ENCODE peak calls at places on chromosome 9, in six cellular contexts. One of them, this sample, is unnamed.
A peak's percentile ranks its signal among the peaks of the same experiment; 100 is the strongest.

GRCh38 chr9:129318121-129319075 is 140.3 kb upstream of the IER5L start:
- DNase-seq in activated CD4-positive, alpha-beta T cell treated with anti-CD3 and anti-CD28 coated beads, Interleukin-2, amount 50 U/mL, for 1 hour: no peak
- DNase-seq in LHCN-M2: no peak
- DNase-seq in Jurkat, Clone E6-1: no peak
- DNase-seq in A549: no peak
- DNase-seq in NCI-H460: no peak
- DNase-seq in this sample: no peak

GRCh38 chr9:113978954-113979712 is 99.0 kb downstream of the AMBP start:
- DNase-seq in activated CD4-positive, alpha-beta T cell treated with anti-CD3 and anti-CD28 coated beads, Interleukin-2, amount 50 U/mL, for 1 hour: no peak
- DNase-seq in LHCN-M2: no peak
- DNase-seq in Jurkat, Clone E6-1: no peak
- DNase-seq in A549: no peak
- DNase-seq in NCI-H460: no peak
- DNase-seq in this sample: no peak

GRCh38 chr9:97617939-97618416 is 15.2 kb downstream of the TSTD2 start:
- DNase-seq in activated CD4-positive, alpha-beta T cell treated with anti-CD3 and anti-CD28 coated beads, Interleukin-2, amount 50 U/mL, for 1 hour: no peak
- DNase-seq in LHCN-M2: no peak
- DNase-seq in Jurkat, Clone E6-1: no peak
- DNase-seq in A549: no peak
- DNase-seq in NCI-H460: no peak
- DNase-seq in this sample: no peak

GRCh38 chr9:77793909-77794308 is 145.8 kb upstream of the GNA14 start:
- DNase-seq in activated CD4-positive, alpha-beta T cell treated with anti-CD3 and anti-CD28 coated beads, Interleukin-2, amount 50 U/mL, for 1 hour: no peak
- DNase-seq in LHCN-M2: peak; percentile 78
- DNase-seq in Jurkat, Clone E6-1: no peak
- DNase-seq in A549: no peak
- DNase-seq in NCI-H460: peak; percentile 84
- DNase-seq in this sample: no peak

GRCh38 chr9:28079677-28080076 is 506.4 kb upstream of the C9orf72 start:
- DNase-seq in activated CD4-positive, alpha-beta T cell treated with anti-CD3 and anti-CD28 coated beads, Interleukin-2, amount 50 U/mL, for 1 hour: no peak
- DNase-seq in LHCN-M2: no peak
- DNase-seq in Jurkat, Clone E6-1: no peak
- DNase-seq in A549: no peak
- DNase-seq in NCI-H460: no peak
- DNase-seq in this sample: no peak

GRCh38 chr9:114798793-114799427 is 6.9 kb downstream of the TNFSF15 start:
- DNase-seq in activated CD4-positive, alpha-beta T cell treated with anti-CD3 and anti-CD28 coated beads, Interleukin-2, amount 50 U/mL, for 1 hour: no peak
- DNase-seq in LHCN-M2: no peak
- DNase-seq in Jurkat, Clone E6-1: no peak
- DNase-seq in A549: no peak
- DNase-seq in NCI-H460: no peak
- DNase-seq in this sample: no peak

GRCh38 chr9:2319421-2319820 is 302.2 kb upstream of the VLDLR start:
- DNase-seq in activated CD4-positive, alpha-beta T cell treated with anti-CD3 and anti-CD28 coated beads, Interleukin-2, amount 50 U/mL, for 1 hour: no peak
- DNase-seq in LHCN-M2: no peak
- DNase-seq in Jurkat, Clone E6-1: no peak
- DNase-seq in A549: no peak
- DNase-seq in NCI-H460: no peak
- DNase-seq in this sample: no peak

GRCh38 chr9:7259544-7260241 is 501.9 kb downstream of the KDM4C start:
- DNase-seq in activated CD4-positive, alpha-beta T cell treated with anti-CD3 and anti-CD28 coated beads, Interleukin-2, amount 50 U/mL, for 1 hour: no peak
- DNase-seq in LHCN-M2: no peak
- DNase-seq in Jurkat, Clone E6-1: no peak
- DNase-seq in A549: no peak
- DNase-seq in NCI-H460: no peak
- DNase-seq in this sample: no peak

GRCh38 chr9:3906437-3907213 is 380.8 kb upstream of the RFX3 start:
- DNase-seq in activated CD4-positive, alpha-beta T cell treated with anti-CD3 and anti-CD28 coated beads, Interleukin-2, amount 50 U/mL, for 1 hour: no peak
- DNase-seq in LHCN-M2: peak; percentile 91
- DNase-seq in Jurkat, Clone E6-1: no peak
- DNase-seq in A549: peak; percentile 12
- DNase-seq in NCI-H460: peak; percentile 13
- DNase-seq in this sample: peak; percentile 62

GRCh38 chr9:131697097-131697496 is 42.8 kb downstream of the RAPGEF1 start:
- DNase-seq in activated CD4-positive, alpha-beta T cell treated with anti-CD3 and anti-CD28 coated beads, Interleukin-2, amount 50 U/mL, for 1 hour: no peak
- DNase-seq in LHCN-M2: no peak
- DNase-seq in Jurkat, Clone E6-1: no peak
- DNase-seq in A549: no peak
- DNase-seq in NCI-H460: no peak
- DNase-seq in this sample: no peak

GRCh38 chr9:91047529-91047928 is 245.9 kb downstream of the SYK start:
- DNase-seq in activated CD4-positive, alpha-beta T cell treated with anti-CD3 and anti-CD28 coated beads, Interleukin-2, amount 50 U/mL, for 1 hour: no peak
- DNase-seq in LHCN-M2: no peak
- DNase-seq in Jurkat, Clone E6-1: peak; percentile 94
- DNase-seq in A549: no peak
- DNase-seq in NCI-H460: no peak
- DNase-seq in this sample: no peak

GRCh38 chr9:87713278-87713989 is 12.5 kb upstream of the CTSL start:
- DNase-seq in activated CD4-positive, alpha-beta T cell treated with anti-CD3 and anti-CD28 coated beads, Interleukin-2, amount 50 U/mL, for 1 hour: no peak
- DNase-seq in LHCN-M2: peak; percentile 100
- DNase-seq in Jurkat, Clone E6-1: no peak
- DNase-seq in A549: peak; percentile 89
- DNase-seq in NCI-H460: peak; percentile 100
- DNase-seq in this sample: no peak

GRCh38 chr9:35800530-35800929 is 9.1 kb downstream of the NPR2 start:
- DNase-seq in activated CD4-positive, alpha-beta T cell treated with anti-CD3 and anti-CD28 coated beads, Interleukin-2, amount 50 U/mL, for 1 hour: no peak
- DNase-seq in LHCN-M2: no peak
- DNase-seq in Jurkat, Clone E6-1: no peak
- DNase-seq in A549: no peak
- DNase-seq in NCI-H460: no peak
- DNase-seq in this sample: no peak

GRCh38 chr9:127976943-127977871 is 3.6 kb downstream of the EEIG1 start:
- DNase-seq in activated CD4-positive, alpha-beta T cell treated with anti-CD3 and anti-CD28 coated beads, Interleukin-2, amount 50 U/mL, for 1 hour: no peak
- DNase-seq in LHCN-M2: no peak
- DNase-seq in Jurkat, Clone E6-1: no peak
- DNase-seq in A549: no peak
- DNase-seq in NCI-H460: no peak
- DNase-seq in this sample: peak; percentile 69

GRCh38 chr9:91192785-91193657 is 168.7 kb downstream of the AUH start:
- DNase-seq in activated CD4-positive, alpha-beta T cell treated with anti-CD3 and anti-CD28 coated beads, Interleukin-2, amount 50 U/mL, for 1 hour: peak; percentile 30
- DNase-seq in LHCN-M2: peak; percentile 98
- DNase-seq in Jurkat, Clone E6-1: peak; percentile 71
- DNase-seq in A549: peak; percentile 95
- DNase-seq in NCI-H460: peak; percentile 97
- DNase-seq in this sample: no peak

GRCh38 chr9:13139641-13140171 is 139.8 kb downstream of the MPDZ start:
- DNase-seq in activated CD4-positive, alpha-beta T cell treated with anti-CD3 and anti-CD28 coated beads, Interleukin-2, amount 50 U/mL, for 1 hour: no peak
- DNase-seq in LHCN-M2: peak; percentile 79
- DNase-seq in Jurkat, Clone E6-1: no peak
- DNase-seq in A549: no peak
- DNase-seq in NCI-H460: peak; percentile 87
- DNase-seq in this sample: peak; percentile 19

GRCh38 chr9:2362170-2362569 is 259.4 kb upstream of the VLDLR start:
- DNase-seq in activated CD4-positive, alpha-beta T cell treated with anti-CD3 and anti-CD28 coated beads, Interleukin-2, amount 50 U/mL, for 1 hour: no peak
- DNase-seq in LHCN-M2: no peak
- DNase-seq in Jurkat, Clone E6-1: no peak
- DNase-seq in A549: no peak
- DNase-seq in NCI-H460: no peak
- DNase-seq in this sample: no peak

GRCh38 chr9:92266486-92266885 is 27.0 kb downstream of the IARS1 start:
- DNase-seq in activated CD4-positive, alpha-beta T cell treated with anti-CD3 and anti-CD28 coated beads, Interleukin-2, amount 50 U/mL, for 1 hour: no peak
- DNase-seq in LHCN-M2: no peak
- DNase-seq in Jurkat, Clone E6-1: no peak
- DNase-seq in A549: no peak
- DNase-seq in NCI-H460: no peak
- DNase-seq in this sample: no peak

GRCh38 chr9:107888773-107889227 is 399.2 kb upstream of the KLF4 start:
- DNase-seq in activated CD4-positive, alpha-beta T cell treated with anti-CD3 and anti-CD28 coated beads, Interleukin-2, amount 50 U/mL, for 1 hour: no peak
- DNase-seq in LHCN-M2: no peak
- DNase-seq in Jurkat, Clone E6-1: no peak
- DNase-seq in A549: no peak
- DNase-seq in NCI-H460: no peak
- DNase-seq in this sample: no peak

GRCh38 chr9:130701059-130702022 is 7.8 kb downstream of the EXOSC2 start:
- DNase-seq in activated CD4-positive, alpha-beta T cell treated with anti-CD3 and anti-CD28 coated beads, Interleukin-2, amount 50 U/mL, for 1 hour: peak; percentile 75
- DNase-seq in LHCN-M2: peak; percentile 72
- DNase-seq in Jurkat, Clone E6-1: peak; percentile 35
- DNase-seq in A549: peak; percentile 71
- DNase-seq in NCI-H460: peak; percentile 69
- DNase-seq in this sample: peak; percentile 88

GRCh38 chr9:97179616-97180015 is 127.8 kb upstream of the CCDC180 start:
- DNase-seq in activated CD4-positive, alpha-beta T cell treated with anti-CD3 and anti-CD28 coated beads, Interleukin-2, amount 50 U/mL, for 1 hour: no peak
- DNase-seq in LHCN-M2: no peak
- DNase-seq in Jurkat, Clone E6-1: no peak
- DNase-seq in A549: no peak
- DNase-seq in NCI-H460: no peak
- DNase-seq in this sample: no peak

GRCh38 chr9:81787747-81788632 is 98.6 kb upstream of the TLE1 start:
- DNase-seq in activated CD4-positive, alpha-beta T cell treated with anti-CD3 and anti-CD28 coated beads, Interleukin-2, amount 50 U/mL, for 1 hour: no peak
- DNase-seq in LHCN-M2: peak; percentile 86
- DNase-seq in Jurkat, Clone E6-1: no peak
- DNase-seq in A549: peak; percentile 41
- DNase-seq in NCI-H460: no peak
- DNase-seq in this sample: no peak

GRCh38 chr9:110198357-110198756 is 9.6 kb downstream of the C9orf152 start:
- DNase-seq in activated CD4-positive, alpha-beta T cell treated with anti-CD3 and anti-CD28 coated beads, Interleukin-2, amount 50 U/mL, for 1 hour: no peak
- DNase-seq in LHCN-M2: no peak
- DNase-seq in Jurkat, Clone E6-1: no peak
- DNase-seq in A549: no peak
- DNase-seq in NCI-H460: no peak
- DNase-seq in this sample: no peak

GRCh38 chr9:19049872-19050636 is 827 bp downstream of the RRAGA start:
- DNase-seq in activated CD4-positive, alpha-beta T cell treated with anti-CD3 and anti-CD28 coated beads, Interleukin-2, amount 50 U/mL, for 1 hour: no peak
- DNase-seq in LHCN-M2: peak; percentile 42
- DNase-seq in Jurkat, Clone E6-1: no peak
- DNase-seq in A549: no peak
- DNase-seq in NCI-H460: no peak
- DNase-seq in this sample: no peak

GRCh38 chr9:14315754-14316573 is 2.0 kb upstream of the NFIB start:
- DNase-seq in activated CD4-positive, alpha-beta T cell treated with anti-CD3 and anti-CD28 coated beads, Interleukin-2, amount 50 U/mL, for 1 hour: no peak
- DNase-seq in LHCN-M2: peak; percentile 37
- DNase-seq in Jurkat, Clone E6-1: no peak
- DNase-seq in A549: peak; percentile 48
- DNase-seq in NCI-H460: no peak
- DNase-seq in this sample: peak; percentile 80

GRCh38 chr9:105083246-105083645 is 155.3 kb upstream of the ABCA1 start:
- DNase-seq in activated CD4-positive, alpha-beta T cell treated with anti-CD3 and anti-CD28 coated beads, Interleukin-2, amount 50 U/mL, for 1 hour: no peak
- DNase-seq in LHCN-M2: no peak
- DNase-seq in Jurkat, Clone E6-1: no peak
- DNase-seq in A549: no peak
- DNase-seq in NCI-H460: no peak
- DNase-seq in this sample: no peak

GRCh38 chr9:132572921-132573320 is 9.5 kb upstream of the BARHL1 start:
- DNase-seq in activated CD4-positive, alpha-beta T cell treated with anti-CD3 and anti-CD28 coated beads, Interleukin-2, amount 50 U/mL, for 1 hour: no peak
- DNase-seq in LHCN-M2: peak; percentile 19
- DNase-seq in Jurkat, Clone E6-1: no peak
- DNase-seq in A549: no peak
- DNase-seq in NCI-H460: no peak
- DNase-seq in this sample: peak; percentile 49

GRCh38 chr9:127105805-127106492 is 16.5 kb downstream of the ANGPTL2 start:
- DNase-seq in activated CD4-positive, alpha-beta T cell treated with anti-CD3 and anti-CD28 coated beads, Interleukin-2, amount 50 U/mL, for 1 hour: no peak
- DNase-seq in LHCN-M2: no peak
- DNase-seq in Jurkat, Clone E6-1: no peak
- DNase-seq in A549: no peak
- DNase-seq in NCI-H460: no peak
- DNase-seq in this sample: no peak

GRCh38 chr9:15192856-15193255 is 114.2 kb downstream of the TTC39B start:
- DNase-seq in activated CD4-positive, alpha-beta T cell treated with anti-CD3 and anti-CD28 coated beads, Interleukin-2, amount 50 U/mL, for 1 hour: no peak
- DNase-seq in LHCN-M2: no peak
- DNase-seq in Jurkat, Clone E6-1: no peak
- DNase-seq in A549: no peak
- DNase-seq in NCI-H460: no peak
- DNase-seq in this sample: no peak

GRCh38 chr9:133371261-133371711 is 4.6 kb downstream of the SURF4 start:
- DNase-seq in activated CD4-positive, alpha-beta T cell treated with anti-CD3 and anti-CD28 coated beads, Interleukin-2, amount 50 U/mL, for 1 hour: peak; percentile 65
- DNase-seq in LHCN-M2: no peak
- DNase-seq in Jurkat, Clone E6-1: peak; percentile 79
- DNase-seq in A549: no peak
- DNase-seq in NCI-H460: no peak
- DNase-seq in this sample: no peak

GRCh38 chr9:124665391-124666058 is 105.6 kb downstream of the NR6A1 start:
- DNase-seq in activated CD4-positive, alpha-beta T cell treated with anti-CD3 and anti-CD28 coated beads, Interleukin-2, amount 50 U/mL, for 1 hour: no peak
- DNase-seq in LHCN-M2: peak; percentile 74
- DNase-seq in Jurkat, Clone E6-1: no peak
- DNase-seq in A549: no peak
- DNase-seq in NCI-H460: no peak
- DNase-seq in this sample: no peak

GRCh38 chr9:126147620-126148522 is 178.8 kb upstream of the MVB12B start:
- DNase-seq in activated CD4-positive, alpha-beta T cell treated with anti-CD3 and anti-CD28 coated beads, Interleukin-2, amount 50 U/mL, for 1 hour: no peak
- DNase-seq in LHCN-M2: no peak
- DNase-seq in Jurkat, Clone E6-1: no peak
- DNase-seq in A549: no peak
- DNase-seq in NCI-H460: no peak
- DNase-seq in this sample: no peak

GRCh38 chr9:128715436-128715750 is 8.5 kb downstream of the ZDHHC12 start:
- DNase-seq in activated CD4-positive, alpha-beta T cell treated with anti-CD3 and anti-CD28 coated beads, Interleukin-2, amount 50 U/mL, for 1 hour: no peak
- DNase-seq in LHCN-M2: no peak
- DNase-seq in Jurkat, Clone E6-1: no peak
- DNase-seq in A549: no peak
- DNase-seq in NCI-H460: no peak
- DNase-seq in this sample: no peak

GRCh38 chr9:37675661-37676060 is 24.9 kb downstream of the FRMPD1 start:
- DNase-seq in activated CD4-positive, alpha-beta T cell treated with anti-CD3 and anti-CD28 coated beads, Interleukin-2, amount 50 U/mL, for 1 hour: no peak
- DNase-seq in LHCN-M2: no peak
- DNase-seq in Jurkat, Clone E6-1: no peak
- DNase-seq in A549: no peak
- DNase-seq in NCI-H460: no peak
- DNase-seq in this sample: no peak

GRCh38 chr9:128420060-128420650 is 502 bp upstream of the CERCAM start:
- DNase-seq in activated CD4-positive, alpha-beta T cell treated with anti-CD3 and anti-CD28 coated beads, Interleukin-2, amount 50 U/mL, for 1 hour: peak; percentile 53
- DNase-seq in LHCN-M2: peak; percentile 58
- DNase-seq in Jurkat, Clone E6-1: no peak
- DNase-seq in A549: peak; percentile 71
- DNase-seq in NCI-H460: peak; percentile 55
- DNase-seq in this sample: peak; percentile 83

GRCh38 chr9:132552041-132552440 is 30.4 kb upstream of the BARHL1 start:
- DNase-seq in activated CD4-positive, alpha-beta T cell treated with anti-CD3 and anti-CD28 coated beads, Interleukin-2, amount 50 U/mL, for 1 hour: no peak
- DNase-seq in LHCN-M2: no peak
- DNase-seq in Jurkat, Clone E6-1: no peak
- DNase-seq in A549: no peak
- DNase-seq in NCI-H460: no peak
- DNase-seq in this sample: no peak

GRCh38 chr9:122213589-122214413 is 15.0 kb downstream of the LHX6 start:
- DNase-seq in activated CD4-positive, alpha-beta T cell treated with anti-CD3 and anti-CD28 coated beads, Interleukin-2, amount 50 U/mL, for 1 hour: peak; percentile 31
- DNase-seq in LHCN-M2: peak; percentile 25
- DNase-seq in Jurkat, Clone E6-1: peak; percentile 28
- DNase-seq in A549: peak; percentile 67
- DNase-seq in NCI-H460: peak; percentile 43
- DNase-seq in this sample: peak; percentile 97